ENCODE peak calls at places on chromosomes 13 and 19, in ten cellular contexts. One of them, this sample, is unnamed.

GRCh38 chr13:58953638-58954037 is 1210.1 kb downstream of the DIAPH3 start:
- DNase-seq in tibial nerve: no peak
- DNase-seq in activated naive CD4-positive, alpha-beta T cell treated with anti-CD3 and anti-CD28 coated beads for 36 hours: no peak
- DNase-seq in HTR-8/SVneo: no peak
- DNase-seq in activated CD8-positive, alpha-beta memory T cell treated with anti-CD3 and anti-CD28 coated beads for 1 hour: no peak
- DNase-seq in central memory CD8-positive, alpha-beta T cell: no peak
- DNase-seq in KG1: no peak
- DNase-seq in thoracic aorta: no peak
- DNase-seq in upper lobe of right lung: no peak
- DNase-seq in fibroblast of lung: no peak
- DNase-seq in this sample: no peak

GRCh38 chr13:96781141-96781540 is 213.1 kb downstream of the OXGR1 start:
- DNase-seq in tibial nerve: peak
- DNase-seq in upper lobe of right lung: no peak
- DNase-seq in activated naive CD4-positive, alpha-beta T cell treated with anti-CD3 and anti-CD28 coated beads for 36 hours: no peak
- DNase-seq in fibroblast of lung: no peak
- DNase-seq in central memory CD8-positive, alpha-beta T cell: no peak
- DNase-seq in HTR-8/SVneo: no peak
- DNase-seq in KG1: no peak
- DNase-seq in thoracic aorta: peak
- DNase-seq in activated CD8-positive, alpha-beta memory T cell treated with anti-CD3 and anti-CD28 coated beads for 1 hour: no peak
- DNase-seq in this sample: peak

GRCh38 chr13:49071341-49071937 is 95.7 kb downstream of the FNDC3A start:
- DNase-seq in tibial nerve: no peak
- DNase-seq in upper lobe of right lung: no peak
- DNase-seq in HTR-8/SVneo: no peak
- DNase-seq in fibroblast of lung: no peak
- DNase-seq in activated naive CD4-positive, alpha-beta T cell treated with anti-CD3 and anti-CD28 coated beads for 36 hours: no peak
- DNase-seq in thoracic aorta: no peak
- DNase-seq in central memory CD8-positive, alpha-beta T cell: no peak
- DNase-seq in activated CD8-positive, alpha-beta memory T cell treated with anti-CD3 and anti-CD28 coated beads for 1 hour: no peak
- DNase-seq in KG1: no peak
- DNase-seq in this sample: no peak

GRCh38 chr13:77860621-77861020 is 58.0 kb downstream of the EDNRB start:
- DNase-seq in thoracic aorta: no peak
- DNase-seq in activated naive CD4-positive, alpha-beta T cell treated with anti-CD3 and anti-CD28 coated beads for 36 hours: no peak
- DNase-seq in tibial nerve: no peak
- DNase-seq in activated CD8-positive, alpha-beta memory T cell treated with anti-CD3 and anti-CD28 coated beads for 1 hour: no peak
- DNase-seq in central memory CD8-positive, alpha-beta T cell: no peak
- DNase-seq in HTR-8/SVneo: no peak
- DNase-seq in KG1: no peak
- DNase-seq in upper lobe of right lung: no peak
- DNase-seq in fibroblast of lung: peak
- DNase-seq in this sample: no peak

GRCh38 chr19:33778089-33778791 is 18.4 kb upstream of the KCTD15 start:
- DNase-seq in activated CD8-positive, alpha-beta memory T cell treated with anti-CD3 and anti-CD28 coated beads for 1 hour: peak
- DNase-seq in upper lobe of right lung: peak
- DNase-seq in tibial nerve: peak
- DNase-seq in central memory CD8-positive, alpha-beta T cell: peak
- DNase-seq in HTR-8/SVneo: peak
- DNase-seq in activated naive CD4-positive, alpha-beta T cell treated with anti-CD3 and anti-CD28 coated beads for 36 hours: peak
- DNase-seq in fibroblast of lung: peak
- DNase-seq in thoracic aorta: no peak
- DNase-seq in KG1: peak
- DNase-seq in this sample: peak

GRCh38 chr13:29524641-29525040 is 70.8 kb downstream of the SLC7A1 start:
- DNase-seq in fibroblast of lung: no peak
- DNase-seq in tibial nerve: no peak
- DNase-seq in activated CD8-positive, alpha-beta memory T cell treated with anti-CD3 and anti-CD28 coated beads for 1 hour: no peak
- DNase-seq in activated naive CD4-positive, alpha-beta T cell treated with anti-CD3 and anti-CD28 coated beads for 36 hours: no peak
- DNase-seq in KG1: no peak
- DNase-seq in HTR-8/SVneo: no peak
- DNase-seq in upper lobe of right lung: no peak
- DNase-seq in central memory CD8-positive, alpha-beta T cell: no peak
- DNase-seq in thoracic aorta: no peak
- DNase-seq in this sample: no peak

GRCh38 chr13:112821340-112822055 is 131.7 kb downstream of the ATP11A start:
- DNase-seq in HTR-8/SVneo: no peak
- DNase-seq in activated naive CD4-positive, alpha-beta T cell treated with anti-CD3 and anti-CD28 coated beads for 36 hours: no peak
- DNase-seq in central memory CD8-positive, alpha-beta T cell: no peak
- DNase-seq in upper lobe of right lung: no peak
- DNase-seq in activated CD8-positive, alpha-beta memory T cell treated with anti-CD3 and anti-CD28 coated beads for 1 hour: no peak
- DNase-seq in thoracic aorta: no peak
- DNase-seq in tibial nerve: no peak
- DNase-seq in KG1: no peak
- DNase-seq in fibroblast of lung: no peak
- DNase-seq in this sample: no peak

GRCh38 chr19:15173746-15174404 is 26.9 kb downstream of the NOTCH3 start:
- DNase-seq in KG1: no peak
- DNase-seq in upper lobe of right lung: no peak
- DNase-seq in tibial nerve: no peak
- DNase-seq in HTR-8/SVneo: no peak
- DNase-seq in activated CD8-positive, alpha-beta memory T cell treated with anti-CD3 and anti-CD28 coated beads for 1 hour: no peak
- DNase-seq in thoracic aorta: no peak
- DNase-seq in activated naive CD4-positive, alpha-beta T cell treated with anti-CD3 and anti-CD28 coated beads for 36 hours: peak
- DNase-seq in fibroblast of lung: peak
- DNase-seq in central memory CD8-positive, alpha-beta T cell: no peak
- DNase-seq in this sample: no peak

GRCh38 chr13:51935326-51936171 is 73.8 kb downstream of the CCDC70 start:
- DNase-seq in central memory CD8-positive, alpha-beta T cell: no peak
- DNase-seq in tibial nerve: no peak
- DNase-seq in thoracic aorta: no peak
- DNase-seq in activated naive CD4-positive, alpha-beta T cell treated with anti-CD3 and anti-CD28 coated beads for 36 hours: no peak
- DNase-seq in fibroblast of lung: no peak
- DNase-seq in upper lobe of right lung: no peak
- DNase-seq in KG1: no peak
- DNase-seq in HTR-8/SVneo: peak
- DNase-seq in activated CD8-positive, alpha-beta memory T cell treated with anti-CD3 and anti-CD28 coated beads for 1 hour: no peak
- DNase-seq in this sample: peak